ENCODE peak calls at places on chromosomes 3 and 15, in seven cellular contexts. One of them, this sample, is unnamed.

GRCh38 chr15:31925541-31925940 is 104.8 kb upstream of the CHRNA7 start:
- DNase-seq in H1: no peak
- DNase-seq in GM12878: no peak
- DNase-seq in K562: no peak
- DNase-seq in SK-N-SH: no peak
- DNase-seq in HepG2: no peak
- DNase-seq in HCT116: no peak
- DNase-seq in this sample: no peak

GRCh38 chr15:42725331-42725903 is 11.5 kb downstream of the CDAN1 start:
- DNase-seq in GM12878: no peak
- DNase-seq in K562: no peak
- DNase-seq in HCT116: no peak
- DNase-seq in SK-N-SH: no peak
- DNase-seq in HepG2: no peak
- DNase-seq in H1: no peak
- DNase-seq in this sample: no peak

GRCh38 chr3:22372292-22372949 is 621.4 kb upstream of the ZNF385D start:
- DNase-seq in SK-N-SH: peak
- DNase-seq in HCT116: no peak
- DNase-seq in GM12878: no peak
- DNase-seq in H1: no peak
- DNase-seq in K562: no peak
- DNase-seq in HepG2: no peak
- DNase-seq in this sample: no peak

GRCh38 chr3:94173667-94174434 is 111.0 kb downstream of the NSUN3 start:
- DNase-seq in HCT116: no peak
- DNase-seq in GM12878: no peak
- DNase-seq in K562: no peak
- DNase-seq in HepG2: no peak
- DNase-seq in SK-N-SH: peak
- DNase-seq in H1: no peak
- DNase-seq in this sample: no peak

GRCh38 chr3:100973594-100973993 is 19.6 kb downstream of the ABI3BP start:
- DNase-seq in HCT116: no peak
- DNase-seq in H1: no peak
- DNase-seq in HepG2: no peak
- DNase-seq in GM12878: no peak
- DNase-seq in SK-N-SH: no peak
- DNase-seq in K562: no peak
- DNase-seq in this sample: no peak

GRCh38 chr3:129016366-129016724 is 15.2 kb downstream of the EFCC1 start:
- DNase-seq in H1: no peak
- DNase-seq in HCT116: no peak
- DNase-seq in K562: no peak
- DNase-seq in SK-N-SH: no peak
- DNase-seq in GM12878: no peak
- DNase-seq in HepG2: peak
- DNase-seq in this sample: no peak

GRCh38 chr3:11570789-11571495 is 72.8 kb downstream of the VGLL4 start:
- DNase-seq in K562: no peak
- DNase-seq in HCT116: no peak
- DNase-seq in SK-N-SH: no peak
- DNase-seq in HepG2: no peak
- DNase-seq in GM12878: no peak
- DNase-seq in H1: no peak
- DNase-seq in this sample: no peak

GRCh38 chr3:61875488-61875887 is 314.1 kb downstream of the PTPRG start:
- DNase-seq in HepG2: no peak
- DNase-seq in SK-N-SH: no peak
- DNase-seq in GM12878: no peak
- DNase-seq in H1: no peak
- DNase-seq in HCT116: no peak
- DNase-seq in K562: no peak
- DNase-seq in this sample: no peak

GRCh38 chr3:58073315-58074125 is 65.3 kb downstream of the FLNB start:
- DNase-seq in HepG2: no peak
- DNase-seq in SK-N-SH: no peak
- DNase-seq in K562: no peak
- DNase-seq in GM12878: no peak
- DNase-seq in H1: no peak
- DNase-seq in HCT116: no peak
- DNase-seq in this sample: no peak

GRCh38 chr3:108590443-108590842 is 921 bp downstream of the DZIP3 start:
- DNase-seq in GM12878: no peak
- DNase-seq in HCT116: no peak
- DNase-seq in SK-N-SH: peak
- DNase-seq in HepG2: peak
- DNase-seq in H1: no peak
- DNase-seq in K562: peak
- DNase-seq in this sample: no peak

GRCh38 chr3:46965151-46965550 is 11.4 kb downstream of the CCDC12 start:
- DNase-seq in HepG2: no peak
- DNase-seq in GM12878: no peak
- DNase-seq in HCT116: no peak
- DNase-seq in K562: no peak
- DNase-seq in SK-N-SH: no peak
- DNase-seq in H1: no peak
- DNase-seq in this sample: no peak

GRCh38 chr3:128226794-128227399 is 73.6 kb downstream of the EEFSEC start:
- DNase-seq in GM12878: no peak
- DNase-seq in SK-N-SH: peak
- DNase-seq in K562: peak
- DNase-seq in HCT116: peak
- DNase-seq in HepG2: peak
- DNase-seq in H1: peak
- DNase-seq in this sample: peak

GRCh38 chr15:26433818-26434217 is 339.0 kb downstream of the GABRB3 start:
- DNase-seq in HepG2: no peak
- DNase-seq in HCT116: no peak
- DNase-seq in SK-N-SH: no peak
- DNase-seq in H1: no peak
- DNase-seq in K562: no peak
- DNase-seq in GM12878: no peak
- DNase-seq in this sample: no peak

GRCh38 chr3:50347187-50347813 is 1.8 kb upstream of the ZMYND10 start:
- DNase-seq in HCT116: no peak
- DNase-seq in K562: peak
- DNase-seq in SK-N-SH: peak
- DNase-seq in H1: no peak
- DNase-seq in HepG2: peak
- DNase-seq in GM12878: no peak
- DNase-seq in this sample: no peak

GRCh38 chr3:54004351-54004750 is 112.7 kb upstream of the SELENOK start:
- DNase-seq in H1: no peak
- DNase-seq in K562: no peak
- DNase-seq in SK-N-SH: no peak
- DNase-seq in HCT116: no peak
- DNase-seq in HepG2: no peak
- DNase-seq in GM12878: no peak
- DNase-seq in this sample: no peak
- TF ChIP-seq SIN3A in H1: no peak
- TF ChIP-seq SIN3A in K562: no peak
- TF ChIP-seq SIN3A in SK-N-SH: no peak
- TF ChIP-seq SIN3A in HCT116: no peak
- TF ChIP-seq SIN3A in HepG2: no peak
- TF ChIP-seq SIN3A in GM12878: no peak
- TF ChIP-seq SIN3A in this sample: no peak

DNA sequence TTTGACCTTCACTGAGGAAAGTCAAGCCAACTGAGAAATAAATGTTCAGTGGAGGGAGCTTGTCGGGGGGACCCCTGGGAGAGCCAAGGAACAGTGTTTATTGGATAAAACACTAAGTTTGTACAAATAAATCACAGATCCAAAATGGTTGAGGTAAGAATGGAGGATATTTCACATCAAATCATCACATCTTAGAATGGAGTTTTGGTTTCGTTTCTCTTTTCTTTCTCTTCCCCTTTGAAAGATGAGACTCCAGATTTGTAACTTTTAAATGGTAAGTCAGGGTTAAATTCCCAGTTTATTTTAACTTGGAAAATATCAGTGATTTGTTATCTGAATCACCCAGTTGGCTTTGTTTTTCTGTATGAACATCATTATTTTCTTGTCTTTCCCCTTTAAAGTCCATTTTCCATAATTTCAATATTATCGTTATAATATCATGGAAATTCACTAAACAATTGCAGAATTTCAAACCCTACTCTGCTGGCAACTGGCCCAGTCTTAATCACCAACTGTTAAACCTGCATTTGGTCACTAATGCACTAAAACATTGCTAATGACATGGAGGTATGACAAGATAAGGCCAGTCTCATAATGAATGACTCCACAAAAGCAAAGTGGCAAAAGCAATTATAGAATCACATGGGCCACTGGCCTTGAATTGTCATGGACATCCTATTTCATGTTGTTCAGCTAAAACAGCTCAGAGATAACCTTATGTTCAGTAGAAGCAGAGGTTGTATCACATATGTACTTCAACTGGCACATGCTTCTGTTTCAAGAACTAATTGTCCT is 295.1 kb downstream of the SHOX2 start:
- DNase-seq in HepG2: no peak
- DNase-seq in HCT116: no peak
- DNase-seq in GM12878: no peak
- DNase-seq in SK-N-SH: peak
- DNase-seq in H1: no peak
- DNase-seq in K562: no peak
- DNase-seq in this sample: no peak
- TF ChIP-seq CTCF in HepG2: no peak
- TF ChIP-seq CTCF in HCT116: no peak
- TF ChIP-seq CTCF in GM12878: no peak
- TF ChIP-seq CTCF in SK-N-SH: no peak
- TF ChIP-seq CTCF in H1: no peak
- TF ChIP-seq CTCF in K562: no peak
- TF ChIP-seq CTCF in this sample: no peak

GRCh38 chr15:34114215-34114614 is 12.3 kb downstream of the PGBD4 start:
- DNase-seq in H1: no peak
- DNase-seq in GM12878: no peak
- DNase-seq in SK-N-SH: no peak
- DNase-seq in K562: no peak
- DNase-seq in HepG2: no peak
- DNase-seq in HCT116: no peak
- DNase-seq in this sample: no peak

GRCh38 chr15:34114739-34115138 is 12.9 kb downstream of the PGBD4 start:
- DNase-seq in GM12878: no peak
- DNase-seq in HepG2: no peak
- DNase-seq in SK-N-SH: no peak
- DNase-seq in K562: no peak
- DNase-seq in H1: no peak
- DNase-seq in HCT116: no peak
- DNase-seq in this sample: no peak

GRCh38 chr15:34106423-34106822 is 4.5 kb downstream of the PGBD4 start:
- DNase-seq in HepG2: no peak
- DNase-seq in K562: no peak
- DNase-seq in H1: no peak
- DNase-seq in GM12878: no peak
- DNase-seq in HCT116: no peak
- DNase-seq in SK-N-SH: no peak
- DNase-seq in this sample: no peak

GRCh38 chr15:34107315-34107714 is 5.4 kb downstream of the PGBD4 start:
- DNase-seq in HepG2: no peak
- DNase-seq in H1: no peak
- DNase-seq in HCT116: no peak
- DNase-seq in SK-N-SH: no peak
- DNase-seq in GM12878: no peak
- DNase-seq in K562: no peak
- DNase-seq in this sample: no peak

DNA sequence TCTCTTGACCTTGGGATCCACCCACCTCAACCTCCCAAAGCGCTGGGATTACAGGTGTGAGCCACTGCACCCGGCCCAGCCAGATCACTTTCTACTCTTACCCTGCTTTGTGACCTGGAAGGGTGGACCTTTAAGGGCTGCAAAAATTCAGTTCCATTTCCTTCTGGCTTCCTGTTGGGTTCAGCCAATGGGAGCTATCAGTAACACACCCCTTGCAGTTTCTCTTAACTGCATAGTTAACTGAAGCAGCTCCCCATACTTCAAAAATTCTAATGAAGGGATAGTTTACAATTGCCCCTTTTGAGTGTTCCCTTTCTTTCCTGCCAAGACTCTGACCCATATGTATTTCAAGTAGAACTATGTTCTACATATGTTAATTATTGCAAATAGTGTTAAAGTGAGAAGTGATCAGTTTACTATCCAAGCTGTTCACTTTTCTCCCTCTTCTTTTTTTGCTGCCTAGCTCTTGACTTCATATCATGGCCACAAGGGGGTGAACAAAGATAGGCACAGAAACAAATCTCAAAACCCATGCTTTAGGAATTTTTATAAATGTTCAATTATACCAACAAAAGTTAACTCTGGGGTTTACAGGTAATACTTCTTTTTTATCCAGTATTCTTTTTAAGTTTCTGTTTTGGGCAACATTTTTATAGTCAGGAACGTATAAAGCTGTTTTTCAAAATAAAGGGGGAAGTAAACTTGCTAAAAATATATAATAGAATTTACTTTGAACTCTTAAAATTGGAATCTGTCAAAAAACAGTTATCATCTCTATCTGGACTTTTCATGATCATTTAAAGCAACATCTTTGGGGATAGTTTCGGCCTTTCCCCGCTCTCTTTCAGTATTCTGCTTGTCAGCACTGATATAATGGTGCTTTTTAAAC is 8.1 kb downstream of the PGBD4 start:
- DNase-seq in SK-N-SH: peak
- DNase-seq in K562: peak
- DNase-seq in HepG2: peak
- DNase-seq in GM12878: no peak
- DNase-seq in H1: no peak
- DNase-seq in HCT116: peak
- DNase-seq in this sample: no peak
- TF ChIP-seq SIN3A in SK-N-SH: no peak
- TF ChIP-seq SIN3A in K562: no peak
- TF ChIP-seq SIN3A in HepG2: no peak
- TF ChIP-seq SIN3A in GM12878: no peak
- TF ChIP-seq SIN3A in H1: no peak
- TF ChIP-seq SIN3A in HCT116: no peak
- TF ChIP-seq SIN3A in this sample: no peak

DNA sequence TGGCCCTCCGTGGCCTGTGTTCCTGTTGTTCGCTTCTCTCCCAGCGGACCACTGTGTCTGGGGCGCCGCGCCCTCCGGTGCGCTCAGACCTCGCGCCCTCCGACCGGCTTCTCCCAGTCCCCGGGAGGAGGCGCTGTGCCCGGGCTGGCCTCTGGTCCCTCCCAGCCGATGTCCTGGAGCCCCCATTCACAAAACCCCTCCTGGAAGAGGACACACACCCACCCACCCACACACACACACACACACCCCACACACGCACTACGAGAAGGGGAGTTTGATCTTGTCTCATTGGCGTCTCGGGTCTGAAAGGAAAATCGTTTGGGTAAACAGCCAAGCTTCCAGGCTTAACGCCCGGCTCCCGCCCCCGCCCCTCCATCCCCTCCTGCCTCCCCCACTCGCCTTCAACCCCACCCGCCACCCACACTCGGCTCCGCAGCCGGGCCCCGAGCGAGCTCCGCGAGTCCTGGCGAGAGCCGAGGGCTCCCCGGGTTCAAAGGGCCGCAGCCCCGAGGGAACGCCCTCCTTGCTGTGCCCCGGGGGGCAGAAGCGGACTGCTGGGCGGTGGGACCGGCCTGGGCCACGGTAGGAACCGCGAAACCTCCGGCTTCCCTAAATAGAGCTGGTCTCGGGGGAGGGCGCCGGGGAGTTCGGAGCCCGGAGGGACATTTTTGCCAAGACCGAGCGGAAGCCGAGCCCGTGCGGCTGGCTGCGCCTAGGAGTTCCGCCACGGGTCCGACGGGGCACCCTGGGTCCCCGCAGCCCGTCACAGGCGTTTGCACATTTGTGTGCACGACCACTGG is 23.6 kb downstream of the NR2F2 start:
- DNase-seq in H1: no peak
- DNase-seq in GM12878: no peak
- DNase-seq in K562: peak
- DNase-seq in HCT116: no peak
- DNase-seq in HepG2: no peak
- DNase-seq in SK-N-SH: no peak
- DNase-seq in this sample: no peak
- TF ChIP-seq CTCF in H1: peak
- TF ChIP-seq CTCF in GM12878: no peak
- TF ChIP-seq CTCF in K562: peak
- TF ChIP-seq CTCF in HCT116: no peak
- TF ChIP-seq CTCF in HepG2: peak
- TF ChIP-seq CTCF in SK-N-SH: peak
- TF ChIP-seq CTCF in this sample: peak

This sample was measured in Panc1.